ENCODE peak calls at places on chromosome X, in six cellular contexts. Y is B cell, X is nephron progenitor cell, A is brain microvascular endothelial cell, D is cardiac fibroblast, O is lower leg skin. F is an unnamed sample.

GRCh38 chrX:144334577-144334976 is 450.7 kb downstream of the UBE2NL start:
- DNase-seq in A (no peak), D (no peak), Y (no peak), X (no peak), O (no peak), F (no peak)

GRCh38 chrX:110003167-110004156 is 548 bp downstream of the TMEM164 start:
- DNase-seq in D (peak), Y (peak), X (peak), A (no peak), O (no peak), F (peak)

GRCh38 chrX:147749308-147749707 is 162.4 kb upstream of the FMR1 start:
- DNase-seq in Y (no peak), O (no peak), D (no peak), X (no peak), A (no peak), F (no peak)

GRCh38 chrX:15653961-15654360 is 10.6 kb downstream of the CLTRN start:
- DNase-seq in X (no peak), O (no peak), Y (no peak), A (no peak), D (no peak), F (no peak)

GRCh38 chrX:149570668-149571067 is 16.6 kb downstream of the MAGEA9B start:
- DNase-seq in O (peak), A (peak), X (no peak), D (peak), Y (no peak), F (no peak)

GRCh38 chrX:10813761-10814160 is 193.4 kb upstream of the MID1 start:
- DNase-seq in Y (no peak), X (no peak), D (no peak), O (no peak), A (no peak), F (no peak)

GRCh38 chrX:154025230-154025629 is 5.5 kb upstream of the IRAK1 start:
- DNase-seq in Y (no peak), O (no peak), D (no peak), X (no peak), A (no peak), F (no peak)

GRCh38 chrX:105975382-105975781 is 63.1 kb downstream of the SERPINA7 start:
- DNase-seq in D (peak), Y (no peak), A (no peak), O (no peak), X (no peak), F (no peak)

GRCh38 chrX:19855700-19856381 is 31.6 kb downstream of the SH3KBP1 start:
- DNase-seq in D (peak), Y (no peak), A (no peak), X (no peak), O (no peak), F (no peak)

GRCh38 chrX:67543818-67544217 is at the start of gene AR:
- DNase-seq in Y (no peak), D (peak), X (peak), O (peak), A (peak), F (peak)

GRCh38 chrX:5474282-5474681 is 754.4 kb downstream of the NLGN4X start:
- DNase-seq in A (no peak), Y (no peak), O (no peak), D (no peak), X (no peak), F (no peak)

GRCh38 chrX:13081385-13082285 is 37.2 kb upstream of the FAM9C start:
- DNase-seq in O (no peak), A (no peak), Y (peak), X (no peak), D (peak), F (no peak)

GRCh38 chrX:46722742-46723568 is 36.0 kb downstream of the SLC9A7 start:
- DNase-seq in O (no peak), Y (no peak), D (no peak), X (no peak), A (no peak), F (no peak)

GRCh38 chrX:153766098-153766817 is 2.2 kb downstream of the PLXNB3 start:
- DNase-seq in X (no peak), A (peak), O (no peak), D (peak), Y (no peak), F (peak)

GRCh38 chrX:16137416-16138107 is 14.2 kb downstream of the GRPR start:
- DNase-seq in Y (peak), O (no peak), D (no peak), A (no peak), X (no peak), F (no peak)

GRCh38 chrX:1359477-1359873 is 22.9 kb downstream of the IL3RA start:
- DNase-seq in A (no peak), X (no peak), Y (no peak), D (no peak), O (no peak), F (no peak)

GRCh38 chrX:7759832-7760231 is 83.1 kb upstream of the VCX start:
- DNase-seq in X (no peak), Y (no peak), A (no peak), O (no peak), D (no peak), F (no peak)

GRCh38 chrX:40170830-40171512 is 73.2 kb upstream of the BCOR start:
- DNase-seq in O (no peak), D (no peak), A (no peak), X (peak), Y (peak), F (peak)

GRCh38 chrX:153984351-153985178 is 12.0 kb downstream of the TMEM187 start:
- DNase-seq in D (no peak), O (no peak), A (no peak), X (no peak), Y (peak), F (no peak)

GRCh38 chrX:64580035-64580434 is 184.8 kb upstream of the MTMR8 start:
- DNase-seq in D (no peak), Y (no peak), X (peak), O (no peak), A (no peak), F (no peak)

GRCh38 chrX:40484408-40485091 is 96.2 kb upstream of the ATP6AP2 start:
- DNase-seq in D (no peak), A (no peak), O (no peak), Y (no peak), X (no peak), F (no peak)

GRCh38 chrX:82748901-82749505 is 759.1 kb upstream of the POU3F4 start:
- DNase-seq in D (no peak), X (no peak), O (no peak), A (no peak), Y (no peak), F (no peak)

GRCh38 chrX:3728454-3728853 is 15.0 kb upstream of the PRKX start:
- DNase-seq in D (peak), O (no peak), X (no peak), A (peak), Y (no peak), F (no peak)

GRCh38 chrX:101362116-101362515 is 13.6 kb upstream of the TIMM8A start:
- DNase-seq in O (no peak), D (no peak), A (no peak), X (no peak), Y (no peak), F (no peak)

GRCh38 chrX:110318664-110318968 is 731 bp upstream of the AMMECR1 start:
- DNase-seq in Y (no peak), X (no peak), D (no peak), A (no peak), O (no peak), F (no peak)

GRCh38 chrX:142977128-142977914 is 48.4 kb upstream of the SPANXN4 start:
- DNase-seq in A (no peak), D (no peak), O (no peak), Y (peak), X (no peak), F (no peak)

GRCh38 chrX:33205321-33205720 is 6.0 kb downstream of the DMD start:
- DNase-seq in O (no peak), A (no peak), D (no peak), Y (no peak), X (no peak), F (no peak)

GRCh38 chrX:123450217-123450616 is 266.1 kb downstream of the GRIA3 start:
- DNase-seq in Y (no peak), X (no peak), D (peak), A (no peak), O (no peak), F (no peak)

GRCh38 chrX:74923942-74924448 is 1.3 kb downstream of the NEXMIF start:
- DNase-seq in X (peak), Y (peak), O (no peak), D (no peak), A (no peak), F (no peak)

GRCh38 chrX:37785569-37785968 is 5.7 kb downstream of the CYBB start:
- DNase-seq in Y (no peak), D (no peak), X (no peak), O (no peak), A (no peak), F (no peak)

GRCh38 chrX:21972721-21973120 is 32.2 kb downstream of the SMS start:
- DNase-seq in Y (peak), O (no peak), D (peak), A (peak), X (no peak), F (no peak)
- TF ChIP-seq CTCF in Y (no peak), O (no peak), D (no peak), A (peak), X (no peak), F (no peak)

DNA sequence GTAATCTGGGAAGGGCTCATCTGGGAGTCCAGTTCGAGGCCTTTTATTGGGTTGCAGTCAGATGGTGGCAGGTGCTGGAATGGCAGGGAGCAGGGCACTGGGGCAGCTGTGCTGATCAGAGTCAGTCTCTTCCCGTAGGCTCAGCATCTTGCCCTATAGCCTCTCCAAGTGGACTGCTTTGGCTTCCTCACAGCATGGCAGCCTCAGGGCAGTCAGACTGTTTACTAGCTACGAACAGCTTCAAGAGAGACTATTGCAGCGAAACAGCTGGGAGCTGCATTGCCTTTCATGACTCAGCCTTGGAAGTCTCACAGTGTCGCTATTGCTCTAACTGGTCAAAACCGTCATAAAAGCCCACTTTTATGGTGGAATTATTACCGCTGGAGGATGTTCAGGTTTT is 26.8 kb upstream of the DUSP21 start:
- DNase-seq in O (no peak), Y (no peak), X (no peak), D (no peak), A (no peak), F (no peak)
- TF ChIP-seq CTCF in O (no peak), Y (no peak), X (no peak), D (no peak), A (no peak), F (no peak)

DNA sequence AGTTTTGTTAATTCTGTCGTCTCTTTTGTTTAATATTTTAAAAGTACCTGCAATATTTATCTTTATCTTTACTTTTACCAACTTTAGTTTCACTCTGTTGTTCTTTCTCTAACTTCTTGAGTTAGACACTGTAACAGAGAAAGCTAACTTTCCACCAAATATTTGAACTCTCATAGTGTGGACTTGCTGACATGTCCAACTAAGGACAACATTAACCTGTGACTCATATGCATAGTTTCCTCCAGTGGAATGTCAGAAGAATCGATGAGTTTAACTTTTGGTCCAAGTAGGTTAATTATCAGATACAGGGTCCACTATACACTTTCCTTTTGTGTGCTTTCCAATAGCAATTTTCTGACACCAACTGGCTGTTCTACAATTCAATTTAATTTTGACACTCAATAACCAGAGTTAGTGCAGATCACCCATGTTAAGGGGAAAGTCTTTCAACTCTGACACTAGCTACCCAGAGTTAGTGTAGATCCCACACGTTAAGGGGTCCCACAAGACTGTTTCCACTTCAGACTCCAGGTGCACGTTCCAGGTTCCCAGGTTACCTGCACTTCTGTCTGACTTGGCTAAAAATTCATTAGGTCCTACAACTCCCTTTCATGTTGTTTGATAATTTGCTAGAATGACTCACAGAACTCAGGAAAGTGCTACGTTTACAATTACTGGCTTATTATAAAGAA is 559.0 kb upstream of the AMOT start:
- DNase-seq in Y (no peak), O (no peak), A (no peak), X (no peak), D (peak), F (no peak)
- TF ChIP-seq CTCF in Y (no peak), O (no peak), A (no peak), X (no peak), D (no peak), F (no peak)

GRCh38 chrX:87582453-87582852 is 64.9 kb downstream of the KLHL4 start:
- DNase-seq in O (no peak), A (no peak), D (no peak), X (no peak), Y (no peak), F (no peak)

GRCh38 chrX:87580862-87581261 is 63.3 kb downstream of the KLHL4 start:
- DNase-seq in X (no peak), A (no peak), O (no peak), D (no peak), Y (no peak), F (no peak)

GRCh38 chrX:87583679-87584078 is 66.1 kb downstream of the KLHL4 start:
- DNase-seq in A (no peak), Y (peak), D (no peak), O (no peak), X (peak), F (no peak)

GRCh38 chrX:87578978-87579377 is 61.4 kb downstream of the KLHL4 start:
- DNase-seq in X (no peak), Y (no peak), O (no peak), A (no peak), D (peak), F (no peak)
- TF ChIP-seq CTCF in X (no peak), Y (no peak), O (no peak), A (peak), D (peak), F (no peak)

DNA sequence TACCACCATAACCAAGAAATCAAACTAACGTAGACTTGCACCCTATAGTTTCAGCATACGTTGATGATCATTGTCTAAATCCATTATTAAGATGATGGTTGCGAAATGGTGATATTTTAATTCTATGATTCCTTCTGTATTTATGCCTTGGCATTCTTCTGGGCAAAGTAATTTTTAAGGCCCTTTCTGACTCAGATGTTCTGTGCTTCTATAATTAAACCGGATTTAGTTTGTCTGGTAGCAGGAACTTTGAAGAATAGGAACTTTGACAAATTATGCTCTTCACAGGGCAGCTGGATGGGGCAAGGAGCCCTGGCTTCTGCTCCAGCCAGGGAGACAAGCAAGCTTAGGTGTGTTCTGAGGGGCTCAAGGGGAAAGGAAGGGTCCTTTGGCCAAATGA is 23.8 kb upstream of the PLAC1 start:
- DNase-seq in O (no peak), D (no peak), A (no peak), Y (no peak), X (no peak), F (no peak)
- TF ChIP-seq CTCF in O (no peak), D (no peak), A (no peak), Y (no peak), X (no peak), F (no peak)

DNA sequence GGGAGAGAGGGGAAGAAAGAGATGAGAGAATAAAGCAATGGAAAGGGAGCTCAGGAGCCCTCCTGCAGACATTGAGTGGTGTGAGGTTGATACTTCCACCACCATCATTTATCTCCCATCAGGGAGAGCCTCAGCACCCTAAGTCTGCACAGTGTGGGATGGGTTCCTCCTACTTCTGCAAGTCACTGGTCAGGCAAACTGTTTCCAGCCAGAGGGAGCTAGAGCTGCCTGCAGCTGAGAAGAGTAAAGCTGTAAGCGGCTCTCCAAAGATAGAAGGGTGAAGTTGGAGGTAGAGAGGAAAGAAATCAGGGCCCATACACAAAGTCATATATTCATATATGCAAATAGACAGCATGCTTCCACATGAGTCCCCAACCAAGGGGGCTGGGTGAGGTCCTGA is 21.8 kb upstream of the ZNF81 start:
- DNase-seq in O (no peak), Y (no peak), A (no peak), X (no peak), D (peak), F (no peak)
- TF ChIP-seq CTCF in O (no peak), Y (no peak), A (no peak), X (no peak), D (peak), F (no peak)

GRCh38 chrX:117982702-117983392 is 133.8 kb downstream of the KLHL13 start:
- DNase-seq in Y (no peak), D (no peak), O (no peak), X (no peak), A (no peak), F (no peak)

GRCh38 chrX:117990438-117990837 is 126.2 kb downstream of the KLHL13 start:
- DNase-seq in O (no peak), A (no peak), X (no peak), D (no peak), Y (no peak), F (no peak)

GRCh38 chrX:117987376-117987775 is 129.2 kb downstream of the KLHL13 start:
- DNase-seq in X (no peak), D (no peak), O (no peak), Y (no peak), A (no peak), F (no peak)

GRCh38 chrX:117989512-117989911 is 127.1 kb downstream of the KLHL13 start:
- DNase-seq in A (no peak), O (no peak), X (no peak), Y (no peak), D (no peak), F (no peak)

DNA sequence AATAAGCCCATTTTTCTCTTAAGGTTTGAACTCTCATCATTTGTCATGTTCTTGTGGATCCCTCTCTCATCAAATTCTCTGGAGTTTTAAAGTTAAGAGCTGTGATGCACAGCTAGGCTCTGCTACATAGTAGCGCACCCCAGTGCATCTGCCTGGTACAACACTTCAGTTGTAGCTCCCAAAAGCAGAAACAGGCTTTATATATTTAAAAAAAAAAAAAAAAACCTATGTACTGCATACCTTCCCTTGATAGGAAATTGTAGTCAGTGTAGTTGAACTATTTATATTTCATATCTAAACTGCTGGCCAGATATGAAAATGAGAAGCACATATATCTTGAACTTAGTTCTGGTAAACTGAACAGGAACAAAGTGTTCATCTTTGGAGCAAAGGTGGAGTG is 131.4 kb downstream of the KLHL13 start:
- DNase-seq in X (no peak), A (no peak), O (no peak), D (no peak), Y (no peak), F (no peak)
- TF ChIP-seq CTCF in X (peak), A (peak), O (no peak), D (no peak), Y (no peak), F (no peak)

GRCh38 chrX:25070038-25070437 is 54.3 kb upstream of the ARX start:
- DNase-seq in D (no peak), O (no peak), A (no peak), Y (no peak), X (no peak), F (no peak)

GRCh38 chrX:25068340-25068739 is 52.6 kb upstream of the ARX start:
- DNase-seq in Y (no peak), O (no peak), X (no peak), D (no peak), A (no peak), F (no peak)

GRCh38 chrX:25069209-25069608 is 53.4 kb upstream of the ARX start:
- DNase-seq in Y (no peak), X (no peak), O (no peak), D (no peak), A (no peak), F (no peak)

GRCh38 chrX:25066131-25066530 is 50.4 kb upstream of the ARX start:
- DNase-seq in D (no peak), A (no peak), X (no peak), O (no peak), Y (no peak), F (no peak)

GRCh38 chrX:25067271-25068172 is 51.8 kb upstream of the ARX start:
- DNase-seq in X (no peak), Y (no peak), A (no peak), O (no peak), D (no peak), F (no peak)
- TF ChIP-seq CTCF in X (no peak), Y (no peak), A (no peak), O (no peak), D (no peak), F (no peak)

GRCh38 chrX:47859686-47860085 is 23.0 kb downstream of the ZNF81 start:
- DNase-seq in O (no peak), X (no peak), A (no peak), D (no peak), Y (no peak), F (no peak)

GRCh38 chrX:47849776-47850175 is 13.1 kb downstream of the ZNF81 start:
- DNase-seq in D (no peak), Y (no peak), A (no peak), X (no peak), O (no peak), F (no peak)

GRCh38 chrX:47854474-47854873 is 17.8 kb downstream of the ZNF81 start:
- DNase-seq in D (peak), X (peak), O (no peak), A (peak), Y (peak), F (peak)
- TF ChIP-seq CTCF in D (peak), X (peak), O (no peak), A (peak), Y (no peak), F (peak)

GRCh38 chrX:23451266-23451665 is 116.6 kb downstream of the PTCHD1 start:
- DNase-seq in X (no peak), O (no peak), Y (no peak), D (no peak), A (no peak), F (no peak)
- TF ChIP-seq CTCF in X (peak), O (no peak), Y (no peak), D (no peak), A (no peak), F (no peak)